ENCODE peak calls at places on chromosomes 5 and 9, in five cellular contexts. J is HCT116, O is heart left ventricle, Y is gastrocnemius medialis, W is testis. I is an unnamed sample. For H3K4me1 and H3K36me3, the result is how much of the 10 kb centered on the place peaks cover.

GRCh38 chr5:171201285-171201684 is 107.8 kb upstream of the TLX3 start:
- DNase-seq in J (no peak), O (no peak), Y (no peak), W (no peak), I (no peak)

GRCh38 chr9:123267481-123268239 is 726 bp downstream of the STRBP start:
- DNase-seq in J (no peak), O (no peak), Y (peak), W (no peak), I (peak)

GRCh38 chr5:97365173-97365845 is 182.3 kb upstream of the RIOK2 start:
- DNase-seq in J (no peak), O (no peak), Y (no peak), W (no peak), I (no peak)

GRCh38 chr5:159660401-159660800 is 255.9 kb upstream of the ADRA1B start:
- DNase-seq in J (no peak), O (no peak), Y (no peak), W (no peak), I (no peak)

GRCh38 chr9:105341784-105342183 is 97.3 kb downstream of the SLC44A1 start:
- DNase-seq in J (no peak), O (no peak), Y (no peak), W (no peak), I (no peak)

GRCh38 chr5:5886812-5887486 is 464.5 kb downstream of the ICE1 start:
- DNase-seq in J (no peak), O (no peak), Y (no peak), W (peak), I (peak)

GRCh38 chr9:116066221-116066620 is 87.4 kb upstream of the PAPPA start:
- DNase-seq in J (no peak), O (no peak), Y (no peak), W (no peak), I (no peak)

GRCh38 chr5:82165740-82166530 is 112.2 kb downstream of the RPS23 start:
- DNase-seq in J (peak), O (peak), Y (peak), W (peak), I (no peak)

GRCh38 chr9:113682297-113682771 is 193.8 kb upstream of the ZNF618 start:
- DNase-seq in J (peak), O (peak), Y (no peak), W (peak), I (no peak)

GRCh38 chr9:129701054-129701453 is 35.6 kb downstream of the PRRX2 start:
- DNase-seq in J (no peak), O (no peak), Y (no peak), W (no peak), I (no peak)

GRCh38 chr9:33132249-33132772 is 34.8 kb downstream of the B4GALT1 start:
- DNase-seq in J (no peak), O (peak), Y (no peak), W (peak), I (peak)

GRCh38 chr5:143494162-143494561 is 90.7 kb upstream of the NR3C1 start:
- DNase-seq in J (no peak), O (no peak), Y (no peak), W (no peak), I (no peak)

GRCh38 chr5:144131256-144131655 is 39.2 kb downstream of the YIPF5 start:
- DNase-seq in J (no peak), O (no peak), Y (no peak), W (no peak), I (no peak)

GRCh38 chr9:8858250-8859161 is 1058.9 kb upstream of the DMAC1 start:
- DNase-seq in J (no peak), O (no peak), Y (no peak), W (peak), I (no peak)

GRCh38 chr5:172437445-172438303 is 16.7 kb downstream of the SH3PXD2B start:
- DNase-seq in J (peak), O (peak), Y (no peak), W (peak), I (no peak)

GRCh38 chr9:108784998-108785397 is 70.8 kb downstream of the ACTL7B start:
- DNase-seq in J (no peak), O (no peak), Y (peak), W (peak), I (no peak)

GRCh38 chr9:74770508-74771261 is 117.0 kb downstream of the TRPM6 start:
- DNase-seq in J (peak), O (no peak), Y (no peak), W (peak), I (peak)

GRCh38 chr9:112786834-112787520 is 36.4 kb downstream of the SNX30 start:
- DNase-seq in J (no peak), O (no peak), Y (no peak), W (no peak), I (no peak)

GRCh38 chr5:82334085-82334680 is 56.0 kb upstream of the RPS23 start:
- DNase-seq in J (no peak), O (no peak), Y (no peak), W (no peak), I (no peak)

GRCh38 chr5:53019320-53019719 is 30.2 kb downstream of the ITGA2 start:
- DNase-seq in J (peak), O (no peak), Y (no peak), W (no peak), I (no peak)

GRCh38 chr5:170892201-170892600 is 30.4 kb downstream of the RANBP17 start:
- DNase-seq in J (no peak), O (no peak), Y (no peak), W (no peak), I (no peak)

GRCh38 chr9:137129089-137129455 is 9.9 kb upstream of the GRIN1 start:
- DNase-seq in J (no peak), O (no peak), Y (no peak), W (peak), I (no peak)

GRCh38 chr9:26054600-26055516 is 376.6 kb upstream of the TUSC1 start:
- DNase-seq in J (no peak), O (no peak), Y (no peak), W (no peak), I (no peak)

GRCh38 chr5:84437673-84438315 is 53.1 kb upstream of the EDIL3 start:
- DNase-seq in J (peak), O (no peak), Y (no peak), W (no peak), I (no peak)

GRCh38 chr5:140800816-140801493 is at the start of gene PCDHA3:
- DNase-seq in J (no peak), O (no peak), Y (no peak), W (peak), I (no peak)

GRCh38 chr5:176947847-176948246 is 48.7 kb upstream of the HK3 start:
- DNase-seq in J (no peak), O (no peak), Y (no peak), W (no peak), I (no peak)

GRCh38 chr5:149981233-149981632 is 19.2 kb downstream of the TIGD6 start:
- DNase-seq in J (no peak), O (no peak), Y (no peak), W (no peak), I (no peak)

GRCh38 chr5:3584724-3585531 is 10.7 kb upstream of the IRX1 start:
- DNase-seq in J (no peak), O (no peak), Y (no peak), W (no peak), I (no peak)

GRCh38 chr5:147391781-147392180 is 118.1 kb downstream of the DPYSL3 start:
- DNase-seq in J (peak), O (peak), Y (peak), W (peak), I (no peak)

GRCh38 chr5:585556-585955 is 26.6 kb upstream of the CEP72 start:
- DNase-seq in J (no peak), O (no peak), Y (no peak), W (no peak), I (no peak)

GRCh38 chr9:107213561-107214028 is 69.5 kb upstream of the RAD23B start:
- DNase-seq in J (peak), O (no peak), Y (no peak), W (no peak), I (no peak)

GRCh38 chr5:115835481-115835880 is 5.9 kb downstream of the ATG12 start:
- DNase-seq in J (no peak), O (no peak), Y (no peak), W (no peak), I (no peak)

GRCh38 chr5:115840825-115841224 is 540 bp downstream of the ATG12 start:
- DNase-seq in J (no peak), O (no peak), Y (no peak), W (no peak), I (no peak)

GRCh38 chr5:115841382-115842088 is at the start of the genes AP3S1 and ATG12:
- DNase-seq in J (peak), O (peak), Y (peak), W (peak), I (peak)

GRCh38 chr5:115842089-115842881 is 550 bp downstream of the AP3S1 start:
- DNase-seq in J (peak), O (no peak), Y (no peak), W (peak), I (no peak)

GRCh38 chr5:115838885-115839518 is 2.4 kb downstream of the ATG12 start:
- DNase-seq in J (no peak), O (no peak), Y (no peak), W (no peak), I (peak)
- H3K4me1 ChIP-seq in J (under half), O (under half), Y (under half), W (under half), I (under half)

GRCh38 chr9:127803507-127804352 is 1.0 kb downstream of the FPGS start:
- DNase-seq in J (no peak), O (no peak), Y (peak), W (no peak), I (no peak)

GRCh38 chr9:127801955-127802575 is 617 bp upstream of the FPGS start:
- DNase-seq in J (no peak), O (no peak), Y (no peak), W (no peak), I (no peak)

GRCh38 chr9:127806871-127807270 is 4.2 kb downstream of the FPGS start:
- DNase-seq in J (no peak), O (no peak), Y (no peak), W (no peak), I (no peak)

GRCh38 chr9:127805620-127806019 is 2.9 kb downstream of the FPGS start:
- DNase-seq in J (peak), O (no peak), Y (no peak), W (no peak), I (no peak)

GRCh38 chr9:127802576-127803443 is at the start of gene FPGS:
- DNase-seq in J (peak), O (peak), Y (peak), W (peak), I (peak)
- TF ChIP-seq POLR2A in J (no peak), O (peak), Y (peak), W (peak), I (peak)

DNA sequence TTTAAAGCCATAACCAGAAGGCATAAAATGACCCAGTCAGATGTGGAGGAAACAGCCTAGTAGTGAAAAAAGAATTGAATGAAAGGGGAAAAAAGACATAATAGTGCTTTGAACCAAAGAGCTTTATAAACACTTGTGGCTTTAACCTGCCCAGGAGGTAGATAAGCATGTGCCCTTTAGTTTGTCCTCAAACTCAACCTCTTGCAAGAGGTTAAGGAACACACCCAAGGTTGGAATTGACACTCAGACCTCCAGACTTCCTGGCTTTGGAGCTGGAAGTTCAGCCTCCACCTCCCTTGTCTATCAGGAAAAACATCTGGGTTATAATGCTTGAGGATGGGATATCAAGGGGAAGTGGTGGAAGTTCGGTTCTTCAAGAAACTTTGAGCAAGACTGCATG is 16.3 kb downstream of the NDUFA8 start:
- DNase-seq in J (no peak), O (no peak), Y (no peak), W (no peak), I (no peak)
- H3K36me3 ChIP-seq in J (under half), O (half or more), Y (under half), W (under half), I (half or more)

DNA sequence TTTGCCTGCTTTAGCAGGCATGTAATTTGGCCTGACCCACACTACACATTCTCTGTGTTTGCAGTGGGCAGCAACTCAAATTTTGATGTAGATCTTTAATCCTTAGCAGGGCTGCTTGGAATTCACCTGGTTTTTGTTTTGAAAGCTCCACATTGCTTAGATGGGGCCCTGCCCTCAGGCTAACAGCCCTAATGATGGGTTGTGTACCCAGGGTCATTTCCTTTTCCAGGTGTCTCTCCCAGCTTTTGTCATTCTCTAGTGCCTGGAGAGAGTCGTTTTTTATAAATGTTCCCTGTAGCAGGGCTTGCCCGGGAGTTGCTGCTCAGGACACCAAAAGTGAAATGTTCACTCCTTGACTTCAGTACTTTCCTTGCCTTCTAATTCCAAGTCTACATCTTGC is 126.3 kb downstream of the TRIO start:
- DNase-seq in J (no peak), O (no peak), Y (no peak), W (no peak), I (no peak)
- H3K4me1 ChIP-seq in J (half or more), O (under half), Y (under half), W (under half), I (under half)

DNA sequence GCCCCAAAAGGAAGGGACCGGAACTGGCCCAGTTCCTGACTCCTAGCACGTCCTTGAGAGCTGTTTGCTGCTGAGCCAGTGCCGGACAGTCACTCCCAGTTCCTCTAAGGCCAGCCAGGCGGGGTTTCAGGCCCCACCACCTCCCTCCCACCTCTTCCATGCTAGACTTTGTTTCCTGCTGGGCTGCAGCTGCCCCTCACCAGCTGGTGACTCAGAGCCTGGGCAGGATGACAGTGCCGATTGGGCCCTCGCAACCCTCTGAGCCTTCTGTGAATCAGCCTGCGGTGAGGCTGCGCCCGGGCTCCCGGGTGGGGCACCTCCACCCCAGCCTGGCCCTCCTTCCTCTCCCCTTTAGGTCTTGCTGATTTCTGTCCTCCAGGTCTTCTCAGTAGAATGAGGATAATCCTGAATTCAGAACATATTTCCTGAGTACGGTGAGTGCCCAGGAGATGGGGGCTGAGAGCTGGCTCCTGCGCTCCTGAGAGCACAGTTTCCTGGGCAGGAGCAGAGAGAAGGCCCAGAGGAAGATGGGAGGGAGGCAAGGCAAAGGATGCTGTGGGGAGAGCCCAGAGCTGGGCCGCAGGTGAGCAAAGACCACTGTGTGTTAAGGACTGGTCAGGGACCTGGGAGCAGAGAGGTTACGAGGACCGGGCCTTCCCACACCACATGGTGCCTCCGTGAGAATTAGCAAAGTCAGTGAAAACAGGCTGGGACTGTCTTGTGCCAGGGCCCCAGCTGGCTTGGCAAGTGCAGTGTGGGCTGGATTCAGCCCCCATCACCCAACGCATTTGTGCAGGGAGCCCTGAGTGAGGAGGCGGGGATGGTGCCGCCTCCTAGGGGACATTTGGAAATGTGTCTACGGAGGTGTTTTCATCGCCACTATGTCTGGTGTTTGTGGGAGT is 32.9 kb upstream of the STXBP1 start:
- DNase-seq in J (peak), O (peak), Y (peak), W (peak), I (peak)
- TF ChIP-seq POLR2A in J (peak), O (peak), Y (peak), W (no peak), I (no peak)

GRCh38 chr9:92655896-92656536 is 13.9 kb downstream of the IPPK start:
- DNase-seq in J (no peak), O (no peak), Y (no peak), W (no peak), I (peak)
- H3K36me3 ChIP-seq in J (under half), O (under half), Y (under half), W (under half), I (under half)

DNA sequence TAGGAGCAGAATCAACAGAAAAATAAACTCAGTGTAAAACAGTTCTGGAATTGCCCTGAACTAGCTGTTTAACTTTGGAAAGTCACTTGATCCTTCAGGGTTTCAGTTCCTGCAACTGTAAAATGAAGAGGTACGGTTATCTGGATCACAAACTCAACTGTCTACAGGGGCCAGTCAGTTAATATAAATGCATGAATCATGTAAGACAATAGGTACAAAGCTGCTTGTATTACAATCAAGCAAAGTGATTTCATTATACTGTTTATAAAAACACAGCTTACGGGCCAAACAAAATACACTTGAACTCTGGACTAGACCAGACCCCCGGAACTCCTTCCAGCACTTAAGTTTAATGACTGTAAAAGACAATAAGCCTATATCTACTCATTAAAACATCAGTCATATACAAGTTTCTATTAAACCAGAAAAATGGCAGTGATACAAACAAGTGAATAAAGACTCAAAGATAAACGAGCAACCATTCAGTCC is 73.0 kb downstream of the MRPS27 start:
- DNase-seq in J (no peak), O (no peak), Y (no peak), W (no peak), I (no peak)
- H3K4me1 ChIP-seq in J (under half), O (under half), Y (under half), W (under half), I (under half)

I was measured in spleen.